ENCODE peak calls at places on chromosomes 4 and X, in ten cellular contexts. One of them, this sample, is unnamed.

GRCh38 chr4:145097331-145097820 is 620 bp downstream of the ANAPC10 start:
- DNase-seq in tibial nerve: no peak
- DNase-seq in GM06990: no peak
- DNase-seq in CD8-positive, alpha-beta T cell: no peak
- DNase-seq in heart left ventricle: no peak
- DNase-seq in MCF 10A: no peak
- DNase-seq in activated CD4-positive, alpha-beta T cell treated with anti-CD3 and anti-CD28 coated beads, Interleukin-2, amount 50 U/mL, for 24 hours: no peak
- DNase-seq in left cardiac atrium: no peak
- DNase-seq in activated T-helper 1 cell treated with anti-CD3 and anti-CD28 coated beads, Interleukin-2, amount 50 U/mL, for 16 hours: no peak
- DNase-seq in HTR-8/SVneo: no peak
- DNase-seq in this sample: no peak

GRCh38 chrX:40908857-40909475 is 173.6 kb upstream of the MED14 start:
- DNase-seq in HTR-8/SVneo: no peak
- DNase-seq in GM06990: no peak
- DNase-seq in heart left ventricle: no peak
- DNase-seq in MCF 10A: peak
- DNase-seq in activated T-helper 1 cell treated with anti-CD3 and anti-CD28 coated beads, Interleukin-2, amount 50 U/mL, for 16 hours: no peak
- DNase-seq in CD8-positive, alpha-beta T cell: no peak
- DNase-seq in tibial nerve: no peak
- DNase-seq in left cardiac atrium: no peak
- DNase-seq in activated CD4-positive, alpha-beta T cell treated with anti-CD3 and anti-CD28 coated beads, Interleukin-2, amount 50 U/mL, for 24 hours: no peak
- DNase-seq in this sample: no peak

GRCh38 chr4:48141048-48141447 is 7.0 kb upstream of the TXK start:
- DNase-seq in tibial nerve: no peak
- DNase-seq in CD8-positive, alpha-beta T cell: no peak
- DNase-seq in MCF 10A: peak
- DNase-seq in left cardiac atrium: no peak
- DNase-seq in heart left ventricle: no peak
- DNase-seq in activated CD4-positive, alpha-beta T cell treated with anti-CD3 and anti-CD28 coated beads, Interleukin-2, amount 50 U/mL, for 24 hours: no peak
- DNase-seq in activated T-helper 1 cell treated with anti-CD3 and anti-CD28 coated beads, Interleukin-2, amount 50 U/mL, for 16 hours: no peak
- DNase-seq in HTR-8/SVneo: peak
- DNase-seq in GM06990: no peak
- DNase-seq in this sample: peak

GRCh38 chr4:73901031-73901430 is 31.8 kb downstream of the CXCL1 start:
- DNase-seq in heart left ventricle: no peak
- DNase-seq in tibial nerve: no peak
- DNase-seq in CD8-positive, alpha-beta T cell: no peak
- DNase-seq in MCF 10A: peak
- DNase-seq in activated T-helper 1 cell treated with anti-CD3 and anti-CD28 coated beads, Interleukin-2, amount 50 U/mL, for 16 hours: no peak
- DNase-seq in HTR-8/SVneo: no peak
- DNase-seq in activated CD4-positive, alpha-beta T cell treated with anti-CD3 and anti-CD28 coated beads, Interleukin-2, amount 50 U/mL, for 24 hours: no peak
- DNase-seq in GM06990: no peak
- DNase-seq in left cardiac atrium: no peak
- DNase-seq in this sample: no peak

GRCh38 chrX:68503830-68504229 is 5.0 kb downstream of the YIPF6 start:
- DNase-seq in HTR-8/SVneo: no peak
- DNase-seq in MCF 10A: peak
- DNase-seq in heart left ventricle: no peak
- DNase-seq in GM06990: no peak
- DNase-seq in left cardiac atrium: no peak
- DNase-seq in CD8-positive, alpha-beta T cell: no peak
- DNase-seq in activated CD4-positive, alpha-beta T cell treated with anti-CD3 and anti-CD28 coated beads, Interleukin-2, amount 50 U/mL, for 24 hours: no peak
- DNase-seq in tibial nerve: no peak
- DNase-seq in activated T-helper 1 cell treated with anti-CD3 and anti-CD28 coated beads, Interleukin-2, amount 50 U/mL, for 16 hours: no peak
- DNase-seq in this sample: no peak

GRCh38 chr4:113474017-113474416 is 287.5 kb downstream of the CAMK2D start:
- DNase-seq in activated CD4-positive, alpha-beta T cell treated with anti-CD3 and anti-CD28 coated beads, Interleukin-2, amount 50 U/mL, for 24 hours: no peak
- DNase-seq in HTR-8/SVneo: no peak
- DNase-seq in CD8-positive, alpha-beta T cell: no peak
- DNase-seq in left cardiac atrium: no peak
- DNase-seq in tibial nerve: no peak
- DNase-seq in MCF 10A: peak
- DNase-seq in activated T-helper 1 cell treated with anti-CD3 and anti-CD28 coated beads, Interleukin-2, amount 50 U/mL, for 16 hours: no peak
- DNase-seq in GM06990: no peak
- DNase-seq in heart left ventricle: no peak
- DNase-seq in this sample: no peak

GRCh38 chrX:52558140-52558539 is 41.3 kb upstream of the XAGE1B start:
- DNase-seq in heart left ventricle: no peak
- DNase-seq in GM06990: no peak
- DNase-seq in CD8-positive, alpha-beta T cell: no peak
- DNase-seq in tibial nerve: no peak
- DNase-seq in HTR-8/SVneo: no peak
- DNase-seq in left cardiac atrium: no peak
- DNase-seq in activated T-helper 1 cell treated with anti-CD3 and anti-CD28 coated beads, Interleukin-2, amount 50 U/mL, for 16 hours: no peak
- DNase-seq in activated CD4-positive, alpha-beta T cell treated with anti-CD3 and anti-CD28 coated beads, Interleukin-2, amount 50 U/mL, for 24 hours: no peak
- DNase-seq in MCF 10A: no peak
- DNase-seq in this sample: no peak

GRCh38 chrX:3567681-3568080 is 145.8 kb downstream of the PRKX start:
- DNase-seq in left cardiac atrium: no peak
- DNase-seq in heart left ventricle: no peak
- DNase-seq in MCF 10A: no peak
- DNase-seq in activated CD4-positive, alpha-beta T cell treated with anti-CD3 and anti-CD28 coated beads, Interleukin-2, amount 50 U/mL, for 24 hours: no peak
- DNase-seq in GM06990: no peak
- DNase-seq in HTR-8/SVneo: no peak
- DNase-seq in tibial nerve: no peak
- DNase-seq in activated T-helper 1 cell treated with anti-CD3 and anti-CD28 coated beads, Interleukin-2, amount 50 U/mL, for 16 hours: no peak
- DNase-seq in CD8-positive, alpha-beta T cell: no peak
- DNase-seq in this sample: no peak

GRCh38 chr4:165972747-165973146 is 99.7 kb downstream of the TLL1 start:
- DNase-seq in left cardiac atrium: no peak
- DNase-seq in HTR-8/SVneo: no peak
- DNase-seq in CD8-positive, alpha-beta T cell: no peak
- DNase-seq in activated T-helper 1 cell treated with anti-CD3 and anti-CD28 coated beads, Interleukin-2, amount 50 U/mL, for 16 hours: no peak
- DNase-seq in GM06990: no peak
- DNase-seq in heart left ventricle: no peak
- DNase-seq in tibial nerve: no peak
- DNase-seq in activated CD4-positive, alpha-beta T cell treated with anti-CD3 and anti-CD28 coated beads, Interleukin-2, amount 50 U/mL, for 24 hours: no peak
- DNase-seq in MCF 10A: peak
- DNase-seq in this sample: no peak

GRCh38 chrX:51332188-51332942 is at the start of gene NUDT10:
- DNase-seq in heart left ventricle: peak
- DNase-seq in tibial nerve: peak
- DNase-seq in GM06990: peak
- DNase-seq in HTR-8/SVneo: peak
- DNase-seq in left cardiac atrium: peak
- DNase-seq in MCF 10A: no peak
- DNase-seq in activated CD4-positive, alpha-beta T cell treated with anti-CD3 and anti-CD28 coated beads, Interleukin-2, amount 50 U/mL, for 24 hours: no peak
- DNase-seq in activated T-helper 1 cell treated with anti-CD3 and anti-CD28 coated beads, Interleukin-2, amount 50 U/mL, for 16 hours: peak
- DNase-seq in CD8-positive, alpha-beta T cell: no peak
- DNase-seq in this sample: no peak

GRCh38 chr4:169723207-169723606 is 34.5 kb downstream of the HPF1 start:
- DNase-seq in activated T-helper 1 cell treated with anti-CD3 and anti-CD28 coated beads, Interleukin-2, amount 50 U/mL, for 16 hours: no peak
- DNase-seq in left cardiac atrium: no peak
- DNase-seq in tibial nerve: no peak
- DNase-seq in activated CD4-positive, alpha-beta T cell treated with anti-CD3 and anti-CD28 coated beads, Interleukin-2, amount 50 U/mL, for 24 hours: no peak
- DNase-seq in HTR-8/SVneo: no peak
- DNase-seq in MCF 10A: peak
- DNase-seq in GM06990: no peak
- DNase-seq in CD8-positive, alpha-beta T cell: no peak
- DNase-seq in heart left ventricle: no peak
- DNase-seq in this sample: no peak

GRCh38 chrX:111445485-111445884 is 33.5 kb upstream of the DCX start:
- DNase-seq in GM06990: peak
- DNase-seq in activated T-helper 1 cell treated with anti-CD3 and anti-CD28 coated beads, Interleukin-2, amount 50 U/mL, for 16 hours: no peak
- DNase-seq in CD8-positive, alpha-beta T cell: no peak
- DNase-seq in activated CD4-positive, alpha-beta T cell treated with anti-CD3 and anti-CD28 coated beads, Interleukin-2, amount 50 U/mL, for 24 hours: no peak
- DNase-seq in MCF 10A: peak
- DNase-seq in left cardiac atrium: no peak
- DNase-seq in HTR-8/SVneo: peak
- DNase-seq in tibial nerve: peak
- DNase-seq in heart left ventricle: no peak
- DNase-seq in this sample: no peak

GRCh38 chr4:56293121-56293520 is 94.2 kb downstream of the AASDH start:
- DNase-seq in tibial nerve: no peak
- DNase-seq in HTR-8/SVneo: no peak
- DNase-seq in left cardiac atrium: no peak
- DNase-seq in MCF 10A: no peak
- DNase-seq in CD8-positive, alpha-beta T cell: no peak
- DNase-seq in activated T-helper 1 cell treated with anti-CD3 and anti-CD28 coated beads, Interleukin-2, amount 50 U/mL, for 16 hours: no peak
- DNase-seq in heart left ventricle: no peak
- DNase-seq in GM06990: no peak
- DNase-seq in activated CD4-positive, alpha-beta T cell treated with anti-CD3 and anti-CD28 coated beads, Interleukin-2, amount 50 U/mL, for 24 hours: no peak
- DNase-seq in this sample: no peak

GRCh38 chr4:6763330-6763851 is 19.1 kb upstream of the KIAA0232 start:
- DNase-seq in activated T-helper 1 cell treated with anti-CD3 and anti-CD28 coated beads, Interleukin-2, amount 50 U/mL, for 16 hours: no peak
- DNase-seq in HTR-8/SVneo: no peak
- DNase-seq in MCF 10A: peak
- DNase-seq in tibial nerve: no peak
- DNase-seq in left cardiac atrium: no peak
- DNase-seq in heart left ventricle: no peak
- DNase-seq in GM06990: no peak
- DNase-seq in activated CD4-positive, alpha-beta T cell treated with anti-CD3 and anti-CD28 coated beads, Interleukin-2, amount 50 U/mL, for 24 hours: no peak
- DNase-seq in CD8-positive, alpha-beta T cell: no peak
- DNase-seq in this sample: no peak

GRCh38 chr4:19399001-19399400 is 852.7 kb upstream of the SLIT2 start:
- DNase-seq in activated CD4-positive, alpha-beta T cell treated with anti-CD3 and anti-CD28 coated beads, Interleukin-2, amount 50 U/mL, for 24 hours: no peak
- DNase-seq in MCF 10A: no peak
- DNase-seq in GM06990: no peak
- DNase-seq in heart left ventricle: no peak
- DNase-seq in HTR-8/SVneo: no peak
- DNase-seq in CD8-positive, alpha-beta T cell: no peak
- DNase-seq in left cardiac atrium: no peak
- DNase-seq in tibial nerve: no peak
- DNase-seq in activated T-helper 1 cell treated with anti-CD3 and anti-CD28 coated beads, Interleukin-2, amount 50 U/mL, for 16 hours: no peak
- DNase-seq in this sample: no peak

GRCh38 chr4:126766266-126766665 is 866.5 kb upstream of the INTU start:
- DNase-seq in HTR-8/SVneo: no peak
- DNase-seq in CD8-positive, alpha-beta T cell: no peak
- DNase-seq in activated CD4-positive, alpha-beta T cell treated with anti-CD3 and anti-CD28 coated beads, Interleukin-2, amount 50 U/mL, for 24 hours: no peak
- DNase-seq in GM06990: no peak
- DNase-seq in activated T-helper 1 cell treated with anti-CD3 and anti-CD28 coated beads, Interleukin-2, amount 50 U/mL, for 16 hours: no peak
- DNase-seq in heart left ventricle: no peak
- DNase-seq in MCF 10A: no peak
- DNase-seq in left cardiac atrium: peak
- DNase-seq in tibial nerve: no peak
- DNase-seq in this sample: no peak

GRCh38 chr4:166017804-166018203 is 144.8 kb downstream of the TLL1 start:
- DNase-seq in CD8-positive, alpha-beta T cell: no peak
- DNase-seq in HTR-8/SVneo: no peak
- DNase-seq in MCF 10A: no peak
- DNase-seq in activated CD4-positive, alpha-beta T cell treated with anti-CD3 and anti-CD28 coated beads, Interleukin-2, amount 50 U/mL, for 24 hours: no peak
- DNase-seq in left cardiac atrium: no peak
- DNase-seq in tibial nerve: no peak
- DNase-seq in activated T-helper 1 cell treated with anti-CD3 and anti-CD28 coated beads, Interleukin-2, amount 50 U/mL, for 16 hours: no peak
- DNase-seq in GM06990: no peak
- DNase-seq in heart left ventricle: no peak
- DNase-seq in this sample: no peak

GRCh38 chr4:38723114-38723513 is 59.1 kb downstream of the KLF3 start:
- DNase-seq in heart left ventricle: no peak
- DNase-seq in MCF 10A: no peak
- DNase-seq in activated T-helper 1 cell treated with anti-CD3 and anti-CD28 coated beads, Interleukin-2, amount 50 U/mL, for 16 hours: no peak
- DNase-seq in activated CD4-positive, alpha-beta T cell treated with anti-CD3 and anti-CD28 coated beads, Interleukin-2, amount 50 U/mL, for 24 hours: no peak
- DNase-seq in HTR-8/SVneo: no peak
- DNase-seq in CD8-positive, alpha-beta T cell: no peak
- DNase-seq in GM06990: no peak
- DNase-seq in left cardiac atrium: no peak
- DNase-seq in tibial nerve: no peak
- DNase-seq in this sample: no peak

GRCh38 chr4:19266566-19266965 is 985.1 kb upstream of the SLIT2 start:
- DNase-seq in GM06990: no peak
- DNase-seq in MCF 10A: no peak
- DNase-seq in activated CD4-positive, alpha-beta T cell treated with anti-CD3 and anti-CD28 coated beads, Interleukin-2, amount 50 U/mL, for 24 hours: no peak
- DNase-seq in HTR-8/SVneo: no peak
- DNase-seq in activated T-helper 1 cell treated with anti-CD3 and anti-CD28 coated beads, Interleukin-2, amount 50 U/mL, for 16 hours: no peak
- DNase-seq in heart left ventricle: no peak
- DNase-seq in CD8-positive, alpha-beta T cell: no peak
- DNase-seq in left cardiac atrium: no peak
- DNase-seq in tibial nerve: no peak
- DNase-seq in this sample: no peak

GRCh38 chr4:118994030-118994429 is 105.4 kb downstream of the SYNPO2 start:
- DNase-seq in MCF 10A: no peak
- DNase-seq in activated T-helper 1 cell treated with anti-CD3 and anti-CD28 coated beads, Interleukin-2, amount 50 U/mL, for 16 hours: no peak
- DNase-seq in left cardiac atrium: no peak
- DNase-seq in GM06990: no peak
- DNase-seq in heart left ventricle: no peak
- DNase-seq in HTR-8/SVneo: no peak
- DNase-seq in tibial nerve: no peak
- DNase-seq in CD8-positive, alpha-beta T cell: no peak
- DNase-seq in activated CD4-positive, alpha-beta T cell treated with anti-CD3 and anti-CD28 coated beads, Interleukin-2, amount 50 U/mL, for 24 hours: no peak
- DNase-seq in this sample: no peak

GRCh38 chr4:7007944-7008343 is 35.2 kb upstream of the TADA2B start:
- DNase-seq in activated T-helper 1 cell treated with anti-CD3 and anti-CD28 coated beads, Interleukin-2, amount 50 U/mL, for 16 hours: no peak
- DNase-seq in left cardiac atrium: no peak
- DNase-seq in tibial nerve: no peak
- DNase-seq in MCF 10A: peak
- DNase-seq in heart left ventricle: no peak
- DNase-seq in activated CD4-positive, alpha-beta T cell treated with anti-CD3 and anti-CD28 coated beads, Interleukin-2, amount 50 U/mL, for 24 hours: no peak
- DNase-seq in CD8-positive, alpha-beta T cell: no peak
- DNase-seq in GM06990: no peak
- DNase-seq in HTR-8/SVneo: no peak
- DNase-seq in this sample: no peak

GRCh38 chrX:104565791-104566687 is at the start of gene IL1RAPL2:
- DNase-seq in HTR-8/SVneo: no peak
- DNase-seq in MCF 10A: peak
- DNase-seq in GM06990: no peak
- DNase-seq in left cardiac atrium: no peak
- DNase-seq in activated T-helper 1 cell treated with anti-CD3 and anti-CD28 coated beads, Interleukin-2, amount 50 U/mL, for 16 hours: no peak
- DNase-seq in activated CD4-positive, alpha-beta T cell treated with anti-CD3 and anti-CD28 coated beads, Interleukin-2, amount 50 U/mL, for 24 hours: no peak
- DNase-seq in tibial nerve: no peak
- DNase-seq in CD8-positive, alpha-beta T cell: no peak
- DNase-seq in heart left ventricle: no peak
- DNase-seq in this sample: no peak

GRCh38 chr4:176964116-176964691 is 171.5 kb upstream of the VEGFC start:
- DNase-seq in GM06990: no peak
- DNase-seq in HTR-8/SVneo: peak
- DNase-seq in tibial nerve: no peak
- DNase-seq in CD8-positive, alpha-beta T cell: no peak
- DNase-seq in activated CD4-positive, alpha-beta T cell treated with anti-CD3 and anti-CD28 coated beads, Interleukin-2, amount 50 U/mL, for 24 hours: no peak
- DNase-seq in left cardiac atrium: no peak
- DNase-seq in activated T-helper 1 cell treated with anti-CD3 and anti-CD28 coated beads, Interleukin-2, amount 50 U/mL, for 16 hours: no peak
- DNase-seq in MCF 10A: peak
- DNase-seq in heart left ventricle: no peak
- DNase-seq in this sample: no peak

GRCh38 chr4:70873216-70873615 is 29.0 kb upstream of the MOB1B start:
- DNase-seq in heart left ventricle: no peak
- DNase-seq in CD8-positive, alpha-beta T cell: no peak
- DNase-seq in tibial nerve: no peak
- DNase-seq in activated T-helper 1 cell treated with anti-CD3 and anti-CD28 coated beads, Interleukin-2, amount 50 U/mL, for 16 hours: no peak
- DNase-seq in MCF 10A: no peak
- DNase-seq in left cardiac atrium: no peak
- DNase-seq in GM06990: no peak
- DNase-seq in activated CD4-positive, alpha-beta T cell treated with anti-CD3 and anti-CD28 coated beads, Interleukin-2, amount 50 U/mL, for 24 hours: no peak
- DNase-seq in HTR-8/SVneo: no peak
- DNase-seq in this sample: no peak

GRCh38 chrX:149494844-149495565 is 10.1 kb downstream of the IDS start:
- DNase-seq in activated T-helper 1 cell treated with anti-CD3 and anti-CD28 coated beads, Interleukin-2, amount 50 U/mL, for 16 hours: no peak
- DNase-seq in tibial nerve: no peak
- DNase-seq in CD8-positive, alpha-beta T cell: no peak
- DNase-seq in MCF 10A: no peak
- DNase-seq in left cardiac atrium: no peak
- DNase-seq in heart left ventricle: no peak
- DNase-seq in GM06990: no peak
- DNase-seq in HTR-8/SVneo: no peak
- DNase-seq in activated CD4-positive, alpha-beta T cell treated with anti-CD3 and anti-CD28 coated beads, Interleukin-2, amount 50 U/mL, for 24 hours: no peak
- DNase-seq in this sample: no peak

GRCh38 chrX:140151316-140151715 is 186.0 kb upstream of the CXorf66 start:
- DNase-seq in HTR-8/SVneo: no peak
- DNase-seq in left cardiac atrium: no peak
- DNase-seq in activated CD4-positive, alpha-beta T cell treated with anti-CD3 and anti-CD28 coated beads, Interleukin-2, amount 50 U/mL, for 24 hours: no peak
- DNase-seq in CD8-positive, alpha-beta T cell: no peak
- DNase-seq in tibial nerve: no peak
- DNase-seq in heart left ventricle: no peak
- DNase-seq in MCF 10A: peak
- DNase-seq in activated T-helper 1 cell treated with anti-CD3 and anti-CD28 coated beads, Interleukin-2, amount 50 U/mL, for 16 hours: no peak
- DNase-seq in GM06990: no peak
- DNase-seq in this sample: no peak

This sample was measured in naive thymus-derived CD4-positive, alpha-beta T cell.